ENCODE peak calls at places on chromosome 5, in nine cellular contexts. One of them, this sample, is unnamed.

GRCh38 chr5:109907189-109907588 is 217.5 kb downstream of the MAN2A1 start:
- DNase-seq in activated CD4-positive, alpha-beta T cell treated with anti-CD3 and anti-CD28 coated beads, Interleukin-2, amount 10 ng/mL, durations not matched to agents 7 days and 5 days: no peak
- DNase-seq in NCI-H345: no peak
- DNase-seq in HT-29: no peak
- DNase-seq in GM04504: no peak
- DNase-seq in iris pigment epithelial cell: peak; percentile 3
- DNase-seq in AML-193: no peak
- DNase-seq in A549: no peak
- DNase-seq in HEK293T: no peak
- DNase-seq in this sample: no peak

GRCh38 chr5:9473624-9474023 is 72.3 kb downstream of the SEMA5A start:
- DNase-seq in activated CD4-positive, alpha-beta T cell treated with anti-CD3 and anti-CD28 coated beads, Interleukin-2, amount 10 ng/mL, durations not matched to agents 7 days and 5 days: no peak
- DNase-seq in NCI-H345: no peak
- DNase-seq in HT-29: no peak
- DNase-seq in GM04504: no peak
- DNase-seq in iris pigment epithelial cell: no peak
- DNase-seq in AML-193: no peak
- DNase-seq in A549: no peak
- DNase-seq in HEK293T: no peak
- DNase-seq in this sample: no peak

GRCh38 chr5:65873181-65873580 is 53.2 kb upstream of the ERBIN start:
- DNase-seq in activated CD4-positive, alpha-beta T cell treated with anti-CD3 and anti-CD28 coated beads, Interleukin-2, amount 10 ng/mL, durations not matched to agents 7 days and 5 days: no peak
- DNase-seq in NCI-H345: no peak
- DNase-seq in HT-29: no peak
- DNase-seq in GM04504: no peak
- DNase-seq in iris pigment epithelial cell: peak; percentile 71
- DNase-seq in AML-193: no peak
- DNase-seq in A549: no peak
- DNase-seq in HEK293T: no peak
- DNase-seq in this sample: no peak

GRCh38 chr5:108567429-108567828 is 180.3 kb upstream of the FER start:
- DNase-seq in activated CD4-positive, alpha-beta T cell treated with anti-CD3 and anti-CD28 coated beads, Interleukin-2, amount 10 ng/mL, durations not matched to agents 7 days and 5 days: no peak
- DNase-seq in NCI-H345: no peak
- DNase-seq in HT-29: no peak
- DNase-seq in GM04504: no peak
- DNase-seq in iris pigment epithelial cell: no peak
- DNase-seq in AML-193: no peak
- DNase-seq in A549: no peak
- DNase-seq in HEK293T: no peak
- DNase-seq in this sample: no peak

GRCh38 chr5:121681200-121681855 is 170.4 kb upstream of the FTMT start:
- DNase-seq in activated CD4-positive, alpha-beta T cell treated with anti-CD3 and anti-CD28 coated beads, Interleukin-2, amount 10 ng/mL, durations not matched to agents 7 days and 5 days: no peak
- DNase-seq in NCI-H345: no peak
- DNase-seq in HT-29: no peak
- DNase-seq in GM04504: no peak
- DNase-seq in iris pigment epithelial cell: peak; percentile 23
- DNase-seq in AML-193: no peak
- DNase-seq in A549: no peak
- DNase-seq in HEK293T: no peak
- DNase-seq in this sample: no peak

GRCh38 chr5:149849990-149850910 is 94.3 kb downstream of the PDE6A start:
- DNase-seq in activated CD4-positive, alpha-beta T cell treated with anti-CD3 and anti-CD28 coated beads, Interleukin-2, amount 10 ng/mL, durations not matched to agents 7 days and 5 days: no peak
- DNase-seq in NCI-H345: no peak
- DNase-seq in HT-29: no peak
- DNase-seq in GM04504: no peak
- DNase-seq in iris pigment epithelial cell: no peak
- DNase-seq in AML-193: no peak
- DNase-seq in A549: no peak
- DNase-seq in HEK293T: no peak
- DNase-seq in this sample: no peak

GRCh38 chr5:98065261-98065909 is 708.1 kb upstream of the RGMB start:
- DNase-seq in activated CD4-positive, alpha-beta T cell treated with anti-CD3 and anti-CD28 coated beads, Interleukin-2, amount 10 ng/mL, durations not matched to agents 7 days and 5 days: no peak
- DNase-seq in NCI-H345: no peak
- DNase-seq in HT-29: no peak
- DNase-seq in GM04504: no peak
- DNase-seq in iris pigment epithelial cell: no peak
- DNase-seq in AML-193: no peak
- DNase-seq in A549: no peak
- DNase-seq in HEK293T: no peak
- DNase-seq in this sample: no peak

GRCh38 chr5:152376871-152377270 is 28.2 kb downstream of the NMUR2 start:
- DNase-seq in activated CD4-positive, alpha-beta T cell treated with anti-CD3 and anti-CD28 coated beads, Interleukin-2, amount 10 ng/mL, durations not matched to agents 7 days and 5 days: no peak
- DNase-seq in NCI-H345: no peak
- DNase-seq in HT-29: no peak
- DNase-seq in GM04504: no peak
- DNase-seq in iris pigment epithelial cell: no peak
- DNase-seq in AML-193: no peak
- DNase-seq in A549: no peak
- DNase-seq in HEK293T: no peak
- DNase-seq in this sample: no peak

GRCh38 chr5:76492819-76493189 is 89.7 kb downstream of the IQGAP2 start:
- DNase-seq in activated CD4-positive, alpha-beta T cell treated with anti-CD3 and anti-CD28 coated beads, Interleukin-2, amount 10 ng/mL, durations not matched to agents 7 days and 5 days: no peak
- DNase-seq in NCI-H345: no peak
- DNase-seq in HT-29: no peak
- DNase-seq in GM04504: no peak
- DNase-seq in iris pigment epithelial cell: no peak
- DNase-seq in AML-193: no peak
- DNase-seq in A549: no peak
- DNase-seq in HEK293T: no peak
- DNase-seq in this sample: no peak

GRCh38 chr5:107869459-107870115 is 198.8 kb upstream of the EFNA5 start:
- DNase-seq in activated CD4-positive, alpha-beta T cell treated with anti-CD3 and anti-CD28 coated beads, Interleukin-2, amount 10 ng/mL, durations not matched to agents 7 days and 5 days: no peak
- DNase-seq in NCI-H345: no peak
- DNase-seq in HT-29: peak; percentile 69
- DNase-seq in GM04504: peak; percentile 71
- DNase-seq in iris pigment epithelial cell: peak; percentile 86
- DNase-seq in AML-193: no peak
- DNase-seq in A549: peak; percentile 35
- DNase-seq in HEK293T: no peak
- DNase-seq in this sample: no peak

GRCh38 chr5:44332360-44332971 is 56.8 kb downstream of the FGF10 start:
- DNase-seq in activated CD4-positive, alpha-beta T cell treated with anti-CD3 and anti-CD28 coated beads, Interleukin-2, amount 10 ng/mL, durations not matched to agents 7 days and 5 days: no peak
- DNase-seq in NCI-H345: no peak
- DNase-seq in HT-29: peak; percentile 81
- DNase-seq in GM04504: peak; percentile 10
- DNase-seq in iris pigment epithelial cell: peak; percentile 46
- DNase-seq in AML-193: peak; percentile 43
- DNase-seq in A549: peak; percentile 4
- DNase-seq in HEK293T: peak; percentile 10
- DNase-seq in this sample: peak; percentile 78

GRCh38 chr5:144060598-144060997 is 109.9 kb downstream of the YIPF5 start:
- DNase-seq in activated CD4-positive, alpha-beta T cell treated with anti-CD3 and anti-CD28 coated beads, Interleukin-2, amount 10 ng/mL, durations not matched to agents 7 days and 5 days: no peak
- DNase-seq in NCI-H345: no peak
- DNase-seq in HT-29: no peak
- DNase-seq in GM04504: no peak
- DNase-seq in iris pigment epithelial cell: peak; percentile 41
- DNase-seq in AML-193: no peak
- DNase-seq in A549: no peak
- DNase-seq in HEK293T: no peak
- DNase-seq in this sample: no peak

GRCh38 chr5:154857091-154857533 is 1.3 kb upstream of the CNOT8 start:
- DNase-seq in activated CD4-positive, alpha-beta T cell treated with anti-CD3 and anti-CD28 coated beads, Interleukin-2, amount 10 ng/mL, durations not matched to agents 7 days and 5 days: peak; percentile 66
- DNase-seq in NCI-H345: peak; percentile 74
- DNase-seq in HT-29: no peak
- DNase-seq in GM04504: no peak
- DNase-seq in iris pigment epithelial cell: peak; percentile 23
- DNase-seq in AML-193: no peak
- DNase-seq in A549: peak; percentile 16
- DNase-seq in HEK293T: no peak
- DNase-seq in this sample: peak; percentile 49

GRCh38 chr5:2207966-2208544 is 325.3 kb upstream of the IRX4 start:
- DNase-seq in activated CD4-positive, alpha-beta T cell treated with anti-CD3 and anti-CD28 coated beads, Interleukin-2, amount 10 ng/mL, durations not matched to agents 7 days and 5 days: no peak
- DNase-seq in NCI-H345: no peak
- DNase-seq in HT-29: peak; percentile 68
- DNase-seq in GM04504: no peak
- DNase-seq in iris pigment epithelial cell: no peak
- DNase-seq in AML-193: no peak
- DNase-seq in A549: peak; percentile 35
- DNase-seq in HEK293T: peak; percentile 31
- DNase-seq in this sample: peak; percentile 36

GRCh38 chr5:55096186-55096585 is 6.3 kb upstream of the GZMA start:
- DNase-seq in activated CD4-positive, alpha-beta T cell treated with anti-CD3 and anti-CD28 coated beads, Interleukin-2, amount 10 ng/mL, durations not matched to agents 7 days and 5 days: peak; percentile 33
- DNase-seq in NCI-H345: no peak
- DNase-seq in HT-29: no peak
- DNase-seq in GM04504: no peak
- DNase-seq in iris pigment epithelial cell: no peak
- DNase-seq in AML-193: no peak
- DNase-seq in A549: no peak
- DNase-seq in HEK293T: no peak
- DNase-seq in this sample: no peak

GRCh38 chr5:89204766-89205165 is 321.8 kb upstream of the MEF2C start:
- DNase-seq in activated CD4-positive, alpha-beta T cell treated with anti-CD3 and anti-CD28 coated beads, Interleukin-2, amount 10 ng/mL, durations not matched to agents 7 days and 5 days: no peak
- DNase-seq in NCI-H345: no peak
- DNase-seq in HT-29: no peak
- DNase-seq in GM04504: peak; percentile 2
- DNase-seq in iris pigment epithelial cell: peak; percentile 2
- DNase-seq in AML-193: no peak
- DNase-seq in A549: no peak
- DNase-seq in HEK293T: no peak
- DNase-seq in this sample: no peak

GRCh38 chr5:16808936-16809815 is 126.9 kb downstream of the MYO10 start:
- DNase-seq in activated CD4-positive, alpha-beta T cell treated with anti-CD3 and anti-CD28 coated beads, Interleukin-2, amount 10 ng/mL, durations not matched to agents 7 days and 5 days: no peak
- DNase-seq in NCI-H345: peak; percentile 23
- DNase-seq in HT-29: no peak
- DNase-seq in GM04504: no peak
- DNase-seq in iris pigment epithelial cell: no peak
- DNase-seq in AML-193: no peak
- DNase-seq in A549: no peak
- DNase-seq in HEK293T: no peak
- DNase-seq in this sample: no peak

GRCh38 chr5:150632305-150633160 is 7.9 kb upstream of the SYNPO start:
- DNase-seq in activated CD4-positive, alpha-beta T cell treated with anti-CD3 and anti-CD28 coated beads, Interleukin-2, amount 10 ng/mL, durations not matched to agents 7 days and 5 days: no peak
- DNase-seq in NCI-H345: peak; percentile 26
- DNase-seq in HT-29: no peak
- DNase-seq in GM04504: no peak
- DNase-seq in iris pigment epithelial cell: peak; percentile 69
- DNase-seq in AML-193: no peak
- DNase-seq in A549: no peak
- DNase-seq in HEK293T: no peak
- DNase-seq in this sample: no peak

GRCh38 chr5:139814191-139814601 is 18.6 kb downstream of the PSD2 start:
- DNase-seq in activated CD4-positive, alpha-beta T cell treated with anti-CD3 and anti-CD28 coated beads, Interleukin-2, amount 10 ng/mL, durations not matched to agents 7 days and 5 days: no peak
- DNase-seq in NCI-H345: no peak
- DNase-seq in HT-29: no peak
- DNase-seq in GM04504: no peak
- DNase-seq in iris pigment epithelial cell: no peak
- DNase-seq in AML-193: no peak
- DNase-seq in A549: no peak
- DNase-seq in HEK293T: no peak
- DNase-seq in this sample: no peak

GRCh38 chr5:97163360-97163764 is 19.7 kb downstream of the RIOK2 start:
- DNase-seq in activated CD4-positive, alpha-beta T cell treated with anti-CD3 and anti-CD28 coated beads, Interleukin-2, amount 10 ng/mL, durations not matched to agents 7 days and 5 days: no peak
- DNase-seq in NCI-H345: no peak
- DNase-seq in HT-29: peak; percentile 30
- DNase-seq in GM04504: no peak
- DNase-seq in iris pigment epithelial cell: peak; percentile 16
- DNase-seq in AML-193: peak; percentile 50
- DNase-seq in A549: no peak
- DNase-seq in HEK293T: no peak
- DNase-seq in this sample: peak; percentile 16

GRCh38 chr5:73625905-73626811 is at the start of gene ARHGEF28:
- DNase-seq in activated CD4-positive, alpha-beta T cell treated with anti-CD3 and anti-CD28 coated beads, Interleukin-2, amount 10 ng/mL, durations not matched to agents 7 days and 5 days: peak; percentile 13
- DNase-seq in NCI-H345: peak; percentile 70
- DNase-seq in HT-29: peak; percentile 83
- DNase-seq in GM04504: no peak
- DNase-seq in iris pigment epithelial cell: peak; percentile 52
- DNase-seq in AML-193: no peak
- DNase-seq in A549: peak; percentile 73
- DNase-seq in HEK293T: peak; percentile 61
- DNase-seq in this sample: peak; percentile 80

GRCh38 chr5:132426525-132427138 is 57.1 kb downstream of the SLC22A5 start:
- DNase-seq in activated CD4-positive, alpha-beta T cell treated with anti-CD3 and anti-CD28 coated beads, Interleukin-2, amount 10 ng/mL, durations not matched to agents 7 days and 5 days: peak; percentile 70
- DNase-seq in NCI-H345: no peak
- DNase-seq in HT-29: no peak
- DNase-seq in GM04504: peak; percentile 90
- DNase-seq in iris pigment epithelial cell: peak; percentile 98
- DNase-seq in AML-193: peak; percentile 97
- DNase-seq in A549: peak; percentile 65
- DNase-seq in HEK293T: no peak
- DNase-seq in this sample: no peak

GRCh38 chr5:151684690-151685361 is 1.9 kb downstream of the SPARC start:
- DNase-seq in activated CD4-positive, alpha-beta T cell treated with anti-CD3 and anti-CD28 coated beads, Interleukin-2, amount 10 ng/mL, durations not matched to agents 7 days and 5 days: no peak
- DNase-seq in NCI-H345: no peak
- DNase-seq in HT-29: no peak
- DNase-seq in GM04504: peak; percentile 92
- DNase-seq in iris pigment epithelial cell: peak; percentile 98
- DNase-seq in AML-193: no peak
- DNase-seq in A549: no peak
- DNase-seq in HEK293T: no peak
- DNase-seq in this sample: peak; percentile 24

GRCh38 chr5:38889424-38889823 is 43.6 kb downstream of the OSMR start:
- DNase-seq in activated CD4-positive, alpha-beta T cell treated with anti-CD3 and anti-CD28 coated beads, Interleukin-2, amount 10 ng/mL, durations not matched to agents 7 days and 5 days: no peak
- DNase-seq in NCI-H345: no peak
- DNase-seq in HT-29: no peak
- DNase-seq in GM04504: no peak
- DNase-seq in iris pigment epithelial cell: no peak
- DNase-seq in AML-193: no peak
- DNase-seq in A549: no peak
- DNase-seq in HEK293T: no peak
- DNase-seq in this sample: no peak

GRCh38 chr5:125485003-125485641 is 738.7 kb upstream of the ZNF608 start:
- DNase-seq in activated CD4-positive, alpha-beta T cell treated with anti-CD3 and anti-CD28 coated beads, Interleukin-2, amount 10 ng/mL, durations not matched to agents 7 days and 5 days: no peak
- DNase-seq in NCI-H345: peak; percentile 81
- DNase-seq in HT-29: peak; percentile 87
- DNase-seq in GM04504: peak; percentile 98
- DNase-seq in iris pigment epithelial cell: peak; percentile 94
- DNase-seq in AML-193: no peak
- DNase-seq in A549: peak; percentile 43
- DNase-seq in HEK293T: peak; percentile 41
- DNase-seq in this sample: peak; percentile 73

GRCh38 chr5:154986151-154986550 is 27.4 kb upstream of the KIF4B start:
- DNase-seq in activated CD4-positive, alpha-beta T cell treated with anti-CD3 and anti-CD28 coated beads, Interleukin-2, amount 10 ng/mL, durations not matched to agents 7 days and 5 days: no peak
- DNase-seq in NCI-H345: no peak
- DNase-seq in HT-29: no peak
- DNase-seq in GM04504: no peak
- DNase-seq in iris pigment epithelial cell: peak; percentile 58
- DNase-seq in AML-193: no peak
- DNase-seq in A549: no peak
- DNase-seq in HEK293T: no peak
- DNase-seq in this sample: no peak

GRCh38 chr5:173668910-173669309 is 52.5 kb upstream of the BOD1 start:
- DNase-seq in activated CD4-positive, alpha-beta T cell treated with anti-CD3 and anti-CD28 coated beads, Interleukin-2, amount 10 ng/mL, durations not matched to agents 7 days and 5 days: no peak
- DNase-seq in NCI-H345: no peak
- DNase-seq in HT-29: no peak
- DNase-seq in GM04504: no peak
- DNase-seq in iris pigment epithelial cell: no peak
- DNase-seq in AML-193: no peak
- DNase-seq in A549: no peak
- DNase-seq in HEK293T: no peak
- DNase-seq in this sample: no peak

GRCh38 chr5:111984044-111984443 is 227.1 kb upstream of the NREP start:
- DNase-seq in activated CD4-positive, alpha-beta T cell treated with anti-CD3 and anti-CD28 coated beads, Interleukin-2, amount 10 ng/mL, durations not matched to agents 7 days and 5 days: no peak
- DNase-seq in NCI-H345: no peak
- DNase-seq in HT-29: no peak
- DNase-seq in GM04504: peak; percentile 72
- DNase-seq in iris pigment epithelial cell: peak; percentile 88
- DNase-seq in AML-193: peak; percentile 12
- DNase-seq in A549: no peak
- DNase-seq in HEK293T: no peak
- DNase-seq in this sample: no peak

This sample was measured in NCI-H446.